ENCODE peak calls at places on chromosomes 5 and 9, in eight cellular contexts. T is DMS153; L is germinal center; K is cardiac septum; J is stimulated activated CD4-positive, alpha-beta T cell treated with anti-CD3 and anti-CD28 coated beads, Interleukin-15, amount 100 ng/mL, for 24 hours; X is ELR; B is CD4-positive, CD25-positive, alpha-beta regulatory T cell; N is AML-193. R is an unnamed sample.

GRCh38 chr9:27248702-27249101 is 48.2 kb downstream of the EQTN start:
- DNase-seq in X (no peak), T (no peak), K (no peak), L (no peak), J (no peak), B (no peak), N (no peak), R (no peak)

GRCh38 chr5:67090040-67090439 is 106.6 kb downstream of the CD180 start:
- DNase-seq in L (no peak), B (no peak), T (no peak), X (no peak), N (no peak), K (no peak), J (no peak), R (no peak)

GRCh38 chr9:120714846-120715231 is 569 bp upstream of the MEGF9 start:
- DNase-seq in L (no peak), K (no peak), J (no peak), X (no peak), N (peak), B (no peak), T (no peak), R (no peak)

GRCh38 chr5:89128930-89129625 is 246.1 kb upstream of the MEF2C start:
- DNase-seq in X (no peak), N (no peak), L (no peak), K (no peak), B (no peak), T (no peak), J (no peak), R (no peak)

GRCh38 chr5:75685141-75685540 is 32.1 kb downstream of the POC5 start:
- DNase-seq in N (no peak), B (no peak), K (no peak), L (no peak), J (no peak), T (no peak), X (no peak), R (no peak)

GRCh38 chr9:123851851-123852250 is 78.1 kb downstream of the DENND1A start:
- DNase-seq in K (no peak), X (no peak), J (no peak), L (no peak), N (no peak), B (no peak), T (no peak), R (no peak)

GRCh38 chr9:72979405-72980100 is 26.7 kb upstream of the ALDH1A1 start:
- DNase-seq in K (no peak), N (no peak), T (no peak), J (no peak), B (no peak), X (no peak), L (no peak), R (no peak)

GRCh38 chr5:61624966-61625681 is 293.1 kb downstream of the ZSWIM6 start:
- DNase-seq in L (no peak), J (no peak), T (no peak), N (no peak), B (no peak), K (no peak), X (peak), R (no peak)

GRCh38 chr9:135722365-135722764 is 20.4 kb downstream of the KCNT1 start:
- DNase-seq in L (no peak), T (no peak), J (no peak), B (no peak), X (no peak), K (no peak), N (no peak), R (no peak)

GRCh38 chr9:131733601-131734061 is 6.2 kb downstream of the RAPGEF1 start:
- DNase-seq in X (peak), B (peak), T (no peak), K (no peak), L (peak), N (peak), J (peak), R (no peak)

GRCh38 chr9:109588415-109588814 is 90.3 kb upstream of the PTPN3 start:
- DNase-seq in J (no peak), T (peak), B (no peak), N (no peak), X (no peak), K (no peak), L (no peak), R (no peak)

GRCh38 chr5:5347442-5347841 is 75.0 kb upstream of the ICE1 start:
- DNase-seq in L (no peak), B (no peak), J (no peak), T (no peak), N (no peak), K (peak), X (no peak), R (no peak)

GRCh38 chr5:393846-394275 is 49.1 kb upstream of the EXOC3 start:
- DNase-seq in J (no peak), T (no peak), X (no peak), N (no peak), L (peak), B (no peak), K (peak), R (no peak)

GRCh38 chr5:67809589-67809988 is 406.0 kb upstream of the PIK3R1 start:
- DNase-seq in K (no peak), T (no peak), L (no peak), N (no peak), X (no peak), B (no peak), J (no peak), R (no peak)

GRCh38 chr9:89179535-89179919 is 909 bp upstream of the SHC3 start:
- DNase-seq in N (no peak), J (no peak), T (no peak), L (no peak), X (peak), K (no peak), B (no peak), R (no peak)

GRCh38 chr5:59173568-59173967 is 590.7 kb downstream of the RAB3C start:
- DNase-seq in L (no peak), T (no peak), B (peak), K (no peak), X (peak), N (peak), J (no peak), R (no peak)

GRCh38 chr9:98168952-98169488 is 23.4 kb downstream of the CORO2A start:
- DNase-seq in J (peak), N (no peak), K (no peak), L (peak), T (no peak), X (peak), B (peak), R (peak)

GRCh38 chr9:93814561-93814960 is 140.6 kb downstream of the BARX1 start:
- DNase-seq in J (no peak), T (peak), N (no peak), B (no peak), L (no peak), X (no peak), K (no peak), R (no peak)

GRCh38 chr5:117295941-117296340 is 721.3 kb upstream of the SEMA6A start:
- DNase-seq in L (no peak), J (no peak), K (no peak), B (no peak), X (no peak), T (no peak), N (no peak), R (no peak)

GRCh38 chr5:96065577-96066385 is 104.1 kb upstream of the ELL2 start:
- DNase-seq in L (no peak), N (peak), X (peak), B (peak), K (no peak), J (peak), T (no peak), R (no peak)

GRCh38 chr9:77648458-77649108 is 461 bp upstream of the GNA14 start:
- DNase-seq in K (peak), N (peak), B (no peak), T (peak), L (no peak), X (peak), J (peak), R (no peak)

GRCh38 chr9:93082841-93083411 is 13.1 kb upstream of the CARD19 start:
- DNase-seq in J (no peak), T (no peak), L (no peak), K (peak), N (no peak), X (no peak), B (peak), R (no peak)

GRCh38 chr9:336039-336438 is 121.4 kb downstream of the DOCK8 start:
- DNase-seq in N (no peak), T (no peak), B (no peak), X (no peak), J (no peak), K (no peak), L (no peak), R (no peak)

GRCh38 chr9:108161520-108161919 is 672.0 kb upstream of the KLF4 start:
- DNase-seq in B (no peak), T (no peak), N (no peak), K (no peak), L (no peak), X (no peak), J (no peak), R (no peak)

GRCh38 chr5:178590924-178591423 is 781 bp upstream of the COL23A1 start:
- DNase-seq in T (no peak), L (no peak), K (no peak), X (no peak), B (no peak), J (no peak), N (no peak), R (no peak)

GRCh38 chr5:179143446-179143845 is 83.3 kb downstream of the ZNF354C start:
- DNase-seq in L (no peak), J (no peak), K (no peak), B (no peak), X (peak), N (no peak), T (no peak), R (no peak)

GRCh38 chr9:36023260-36024048 is 13.3 kb upstream of the RECK start:
- DNase-seq in X (peak), B (peak), L (peak), T (peak), J (peak), N (peak), K (peak), R (peak)

GRCh38 chr5:171571663-171572062 is 152.2 kb downstream of the FGF18 start:
- DNase-seq in L (no peak), T (no peak), X (peak), B (no peak), J (no peak), N (no peak), K (no peak), R (no peak)

GRCh38 chr9:4301971-4302427 is 2.1 kb upstream of the GLIS3 start:
- DNase-seq in N (no peak), L (no peak), T (no peak), K (no peak), B (no peak), X (peak), J (peak), R (no peak)

GRCh38 chr5:17103471-17103870 is 114.0 kb upstream of the BASP1 start:
- DNase-seq in T (no peak), X (no peak), B (no peak), L (no peak), N (no peak), J (no peak), K (no peak), R (no peak)

GRCh38 chr5:150180241-150181027 is 9.4 kb upstream of the SLC6A7 start:
- DNase-seq in J (no peak), X (no peak), K (peak), B (no peak), L (no peak), N (no peak), T (no peak), R (no peak)

GRCh38 chr5:167207081-167207480 is 1084.4 kb upstream of the WWC1 start:
- DNase-seq in X (no peak), B (no peak), J (no peak), T (no peak), K (no peak), L (no peak), N (no peak), R (no peak)

GRCh38 chr5:10836991-10837390 is 76.0 kb upstream of the DAP start:
- DNase-seq in B (no peak), N (no peak), J (no peak), L (no peak), T (no peak), X (peak), K (no peak), R (no peak)

GRCh38 chr5:155004138-155004744 is 9.3 kb upstream of the KIF4B start:
- DNase-seq in X (peak), K (no peak), B (peak), L (no peak), N (peak), T (no peak), J (peak), R (peak)

GRCh38 chr5:120655828-120656435 is 191.8 kb downstream of the PRR16 start:
- DNase-seq in B (peak), K (no peak), X (peak), L (no peak), T (peak), N (peak), J (peak), R (no peak)

GRCh38 chr9:138098908-138099791 is 221.6 kb downstream of the CACNA1B start:
- DNase-seq in K (peak), T (no peak), N (no peak), B (no peak), J (no peak), L (no peak), X (no peak), R (no peak)

GRCh38 chr5:160651682-160652645 is 200.0 kb downstream of the ATP10B start:
- DNase-seq in K (no peak), T (no peak), J (no peak), N (no peak), X (no peak), L (no peak), B (no peak), R (no peak)

R was measured in NK-92 treated with Interleukin-12 subunit alpha and Interleukin-12 subunit beta, amount 100 ng/mL, for 24 hours.